ENCODE peak calls at places on chromosome 15, in four cellular contexts. B, A, J and M are unnamed samples.

GRCh38 chr15:39413558-39413957 is 167.3 kb upstream of the THBS1 start:
- DNase-seq in B (no peak), A (no peak), J (no peak), M (no peak)

GRCh38 chr15:52651868-52652267 is 27.3 kb downstream of the ATOSA start:
- DNase-seq in B (no peak), A (no peak), J (peak), M (peak)

GRCh38 chr15:60758961-60759729 is 280.2 kb upstream of the ICE2 start:
- DNase-seq in A (no peak), B (no peak), J (no peak), M (peak)

GRCh38 chr15:99703603-99704443 is 29.4 kb downstream of the LYSMD4 start:
- DNase-seq in A (no peak), J (no peak), B (no peak), M (peak)

GRCh38 chr15:41849861-41850260 is 11.2 kb downstream of the PLA2G4B start:
- DNase-seq in B (no peak), A (no peak), J (no peak), M (no peak)

GRCh38 chr15:62783303-62783957 is 259.1 kb upstream of the TPM1 start:
- DNase-seq in B (no peak), J (no peak), A (no peak), M (no peak)

GRCh38 chr15:95362306-95362705 is 968.2 kb upstream of the NR2F2 start:
- DNase-seq in B (no peak), J (no peak), A (no peak), M (no peak)

GRCh38 chr15:96340611-96341464 is 10.3 kb downstream of the NR2F2 start:
- DNase-seq in B (no peak), J (no peak), A (peak), M (no peak)

GRCh38 chr15:94119923-94120775 is 111.2 kb upstream of the MCTP2 start:
- DNase-seq in J (peak), B (no peak), A (peak), M (peak)

GRCh38 chr15:89776274-89777072 is at the start of gene MESP2:
- DNase-seq in J (no peak), B (peak), A (peak), M (no peak)

GRCh38 chr15:68559342-68560310 is 19.2 kb upstream of the CORO2B start:
- DNase-seq in J (peak), A (peak), B (peak), M (peak)

GRCh38 chr15:50670115-50670514 is 16.5 kb downstream of the TRPM7 start:
- DNase-seq in B (no peak), A (no peak), J (no peak), M (no peak)

GRCh38 chr15:31236184-31237041 is 90.2 kb upstream of the KLF13 start:
- DNase-seq in B (no peak), A (no peak), J (no peak), M (peak)

GRCh38 chr15:26260517-26261133 is 397.5 kb upstream of the ATP10A start:
- DNase-seq in J (no peak), B (no peak), A (peak), M (peak)

GRCh38 chr15:82139823-82140268 is 94.0 kb upstream of the MEX3B start:
- DNase-seq in J (no peak), B (no peak), A (no peak), M (no peak)

GRCh38 chr15:27527490-27528067 is 556.6 kb downstream of the GABRG3 start:
- DNase-seq in A (no peak), J (no peak), B (no peak), M (no peak)

GRCh38 chr15:100786139-100786531 is 93.5 kb upstream of the ALDH1A3 start:
- DNase-seq in J (no peak), A (no peak), B (no peak), M (no peak)

GRCh38 chr15:48358229-48358641 is 27.0 kb downstream of the DUT start:
- DNase-seq in A (no peak), B (no peak), J (no peak), M (no peak)

GRCh38 chr15:73454096-73454495 is 11.1 kb downstream of the REC114 start:
- DNase-seq in A (no peak), J (no peak), B (no peak), M (no peak)

GRCh38 chr15:52551762-52552161 is 17.1 kb downstream of the ARPP19 start:
- DNase-seq in A (no peak), B (no peak), J (no peak), M (no peak)

GRCh38 chr15:39719109-39719508 is 63.5 kb downstream of the FSIP1 start:
- DNase-seq in J (no peak), A (no peak), B (no peak), M (no peak)

GRCh38 chr15:67967871-67968423 is 86.2 kb upstream of the PIAS1 start:
- DNase-seq in A (peak), B (no peak), J (no peak), M (no peak)

GRCh38 chr15:77013786-77014136 is 18.8 kb downstream of the PSTPIP1 start:
- DNase-seq in J (peak), B (peak), A (no peak), M (no peak)

GRCh38 chr15:88018865-88019626 is 237.5 kb downstream of the NTRK3 start:
- DNase-seq in A (no peak), B (no peak), J (no peak), M (no peak)

GRCh38 chr15:63797901-63798300 is 35.8 kb downstream of the HERC1 start:
- DNase-seq in A (no peak), B (no peak), J (no peak), M (no peak)

GRCh38 chr15:80550910-80551265 is 144.2 kb upstream of the ABHD17C start:
- DNase-seq in J (no peak), B (no peak), A (no peak), M (no peak)

GRCh38 chr15:49044761-49045571 is 1.3 kb downstream of the SECISBP2L start:
- DNase-seq in J (no peak), A (no peak), B (no peak), M (no peak)

GRCh38 chr15:101146118-101146702 is 105.6 kb downstream of the CHSY1 start:
- DNase-seq in J (no peak), A (no peak), B (no peak), M (no peak)

GRCh38 chr15:99014803-99015676 is 7.4 kb upstream of the PGPEP1L start:
- DNase-seq in J (no peak), B (peak), A (peak), M (no peak)

GRCh38 chr15:49225572-49226281 is 55.7 kb downstream of the GALK2 start:
- DNase-seq in A (peak), J (no peak), B (no peak), M (no peak)

GRCh38 chr15:101445562-101446526 is 43.7 kb downstream of the PCSK6 start:
- DNase-seq in A (no peak), B (no peak), J (no peak), M (no peak)

GRCh38 chr15:42037650-42038049 is 16.8 kb upstream of the PLA2G4E start:
- DNase-seq in B (no peak), A (no peak), J (no peak), M (no peak)

GRCh38 chr15:73843787-73844186 is 29.6 kb upstream of the TBC1D21 start:
- DNase-seq in J (no peak), A (no peak), B (no peak), M (no peak)

GRCh38 chr15:99341786-99342185 is 90.5 kb downstream of the LRRC28 start:
- DNase-seq in B (no peak), A (no peak), J (no peak), M (no peak)

GRCh38 chr15:67105065-67105951 is 39.9 kb downstream of the SMAD3 start:
- DNase-seq in J (no peak), A (no peak), B (no peak), M (peak)

GRCh38 chr15:77409259-77410156 is 10.4 kb downstream of the PEAK1 start:
- DNase-seq in J (no peak), B (no peak), A (no peak), M (no peak)

GRCh38 chr15:88202231-88202630 is 54.3 kb downstream of the NTRK3 start:
- DNase-seq in J (no peak), A (no peak), B (no peak), M (no peak)

GRCh38 chr15:45634442-45635190 is at the start of gene SQOR:
- DNase-seq in B (peak), J (peak), A (peak), M (no peak)

GRCh38 chr15:60351066-60351465 is 46.7 kb downstream of the ANXA2 start:
- DNase-seq in B (no peak), J (no peak), A (no peak), M (no peak)